ENCODE peak calls at places on chromosomes 6 and 20, in six cellular contexts. Y is brain microvascular endothelial cell; G is left ventricle myocardium inferior; I is OCI-LY7; E is CD8-positive, alpha-beta T cell; S is transverse colon. T is an unnamed sample.

GRCh38 chr6:38603966-38604365 is 35.8 kb downstream of the BTBD9 start:
- DNase-seq in E (no peak), S (no peak), I (no peak), Y (peak), G (no peak), T (no peak)

GRCh38 chr20:61445138-61445537 is 193.1 kb downstream of the CDH4 start:
- DNase-seq in S (no peak), G (no peak), E (no peak), Y (no peak), I (no peak), T (no peak)

GRCh38 chr20:61799394-61799923 is 266.2 kb downstream of the TAF4 start:
- DNase-seq in I (no peak), G (no peak), Y (no peak), S (no peak), E (no peak), T (no peak)

GRCh38 chr6:31776961-31777666 is at the start of gene VWA7:
- DNase-seq in G (peak), E (peak), Y (peak), S (peak), I (no peak), T (peak)

GRCh38 chr20:17796096-17796563 is 96.4 kb downstream of the BANF2 start:
- DNase-seq in S (no peak), G (peak), I (no peak), E (no peak), Y (no peak), T (no peak)

GRCh38 chr6:38567436-38567835 is 72.3 kb downstream of the BTBD9 start:
- DNase-seq in E (no peak), G (peak), I (no peak), S (peak), Y (peak), T (peak)

GRCh38 chr20:54272901-54273488 is 65.1 kb downstream of the PFDN4 start:
- DNase-seq in G (no peak), Y (no peak), I (no peak), E (no peak), S (no peak), T (no peak)

GRCh38 chr6:114260810-114261209 is 82.0 kb downstream of the HS3ST5 start:
- DNase-seq in Y (no peak), E (no peak), G (no peak), S (no peak), I (no peak), T (no peak)

GRCh38 chr6:168182908-168183612 is 104.0 kb upstream of the FRMD1 start:
- DNase-seq in Y (no peak), S (no peak), I (no peak), E (no peak), G (no peak), T (no peak)

GRCh38 chr6:44342052-44342451 is 398 bp upstream of the SPATS1 start:
- DNase-seq in S (no peak), E (no peak), G (no peak), Y (no peak), I (no peak), T (peak)

GRCh38 chr6:130381459-130382380 is 15.9 kb downstream of the TMEM200A start:
- DNase-seq in Y (no peak), E (no peak), G (no peak), I (peak), S (no peak), T (no peak)
- H3K27ac ChIP-seq in Y (no peak), E (no peak), G (no peak), I (no peak), S (no peak), T (no peak)

GRCh38 chr20:25057234-25058050 is 497 bp downstream of the ACSS1 start:
- DNase-seq in Y (no peak), E (peak), S (peak), G (peak), I (no peak), T (peak)

GRCh38 chr20:25058051-25058796 is at the start of gene ACSS1:
- DNase-seq in I (peak), E (peak), G (peak), S (peak), Y (no peak), T (peak)

GRCh38 chr20:25059487-25059820 is 1.5 kb upstream of the ACSS1 start:
- DNase-seq in I (no peak), G (no peak), S (no peak), E (no peak), Y (no peak), T (no peak)

GRCh38 chr20:25059866-25060465 is 2.0 kb upstream of the ACSS1 start:
- DNase-seq in G (no peak), E (no peak), S (peak), I (no peak), Y (no peak), T (no peak)

DNA sequence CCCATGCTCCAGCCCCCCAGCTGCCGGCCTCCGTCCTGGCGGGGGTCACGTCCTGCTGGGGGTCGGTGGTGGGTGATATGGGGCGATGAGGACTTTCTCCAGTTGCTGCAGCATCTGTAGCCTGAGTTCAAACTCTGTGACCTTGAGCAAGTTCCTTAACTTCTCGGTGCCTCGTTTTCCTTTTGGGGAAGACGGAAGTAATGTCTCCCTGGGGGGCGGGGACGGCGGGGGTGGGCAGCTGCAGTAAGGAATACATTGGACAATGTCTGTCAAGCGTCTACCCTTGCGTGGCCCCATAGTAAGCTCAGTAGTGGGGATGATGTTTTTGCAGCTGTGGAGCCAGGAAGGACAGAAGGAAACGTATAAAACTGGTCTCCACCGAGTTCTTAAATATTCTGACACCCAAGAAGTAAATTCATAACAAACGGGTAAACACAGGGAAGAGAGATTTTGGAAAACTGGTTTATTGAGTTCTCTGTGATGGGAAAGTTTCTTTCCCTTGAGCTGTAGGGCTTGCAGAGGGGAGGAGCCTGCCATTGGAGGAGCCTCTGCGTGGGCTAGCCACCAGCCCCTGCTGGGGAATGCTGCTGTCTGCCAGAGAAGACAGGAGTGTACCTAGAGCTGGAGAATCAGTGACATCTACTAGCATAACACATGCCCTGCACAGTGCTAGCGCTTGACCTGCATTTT is 1.0 kb upstream of the ACSS1 start:
- DNase-seq in E (no peak), S (peak), Y (no peak), I (no peak), G (peak), T (peak)
- H3K4me3 ChIP-seq in E (peak), S (peak), Y (peak), I (peak), G (peak), T (peak)

GRCh38 chr20:44041001-44041400 is 126.3 kb downstream of the TOX2 start:
- DNase-seq in I (no peak), Y (no peak), E (no peak), S (no peak), G (no peak), T (no peak)
- TF ChIP-seq CTCF in I (no peak), Y (no peak), E (no peak), S (no peak), G (no peak), T (no peak)

DNA sequence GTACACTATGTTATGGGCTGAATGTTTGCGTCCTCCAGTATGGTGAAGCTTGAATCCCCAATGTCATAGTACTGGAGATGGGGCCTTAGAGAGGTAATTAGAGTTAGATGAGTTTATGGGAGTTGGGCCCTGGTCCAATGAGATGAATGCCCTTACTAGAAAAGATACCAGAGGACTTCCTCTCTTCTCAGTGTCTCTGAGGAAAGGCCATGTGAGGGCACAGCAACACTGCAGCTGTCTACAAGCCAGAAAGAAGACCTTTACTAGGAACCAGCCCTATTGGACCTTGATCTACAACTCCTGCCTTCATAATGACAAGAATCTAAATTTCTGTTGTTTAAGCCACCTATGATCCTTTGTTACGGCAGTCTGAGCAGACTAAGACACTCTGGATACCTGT is 31.4 kb upstream of the AKAP7 start:
- DNase-seq in Y (no peak), E (no peak), S (no peak), G (no peak), I (no peak), T (no peak)
- H3K27ac ChIP-seq in Y (peak), E (no peak), S (no peak), G (no peak), I (no peak), T (no peak)

GRCh38 chr6:41201784-41202181 is 834 bp upstream of the TREML2 start:
- DNase-seq in Y (no peak), S (no peak), E (no peak), G (no peak), I (peak), T (no peak)

GRCh38 chr6:41200901-41201783 is at the start of gene TREML2:
- DNase-seq in E (no peak), S (peak), Y (no peak), G (no peak), I (peak), T (no peak)

GRCh38 chr6:41199427-41200246 is 1.3 kb downstream of the TREML2 start:
- DNase-seq in G (no peak), S (no peak), I (peak), Y (no peak), E (no peak), T (no peak)

GRCh38 chr6:41197234-41197633 is 3.7 kb downstream of the TREML2 start:
- DNase-seq in Y (no peak), S (no peak), E (no peak), G (no peak), I (no peak), T (no peak)

DNA sequence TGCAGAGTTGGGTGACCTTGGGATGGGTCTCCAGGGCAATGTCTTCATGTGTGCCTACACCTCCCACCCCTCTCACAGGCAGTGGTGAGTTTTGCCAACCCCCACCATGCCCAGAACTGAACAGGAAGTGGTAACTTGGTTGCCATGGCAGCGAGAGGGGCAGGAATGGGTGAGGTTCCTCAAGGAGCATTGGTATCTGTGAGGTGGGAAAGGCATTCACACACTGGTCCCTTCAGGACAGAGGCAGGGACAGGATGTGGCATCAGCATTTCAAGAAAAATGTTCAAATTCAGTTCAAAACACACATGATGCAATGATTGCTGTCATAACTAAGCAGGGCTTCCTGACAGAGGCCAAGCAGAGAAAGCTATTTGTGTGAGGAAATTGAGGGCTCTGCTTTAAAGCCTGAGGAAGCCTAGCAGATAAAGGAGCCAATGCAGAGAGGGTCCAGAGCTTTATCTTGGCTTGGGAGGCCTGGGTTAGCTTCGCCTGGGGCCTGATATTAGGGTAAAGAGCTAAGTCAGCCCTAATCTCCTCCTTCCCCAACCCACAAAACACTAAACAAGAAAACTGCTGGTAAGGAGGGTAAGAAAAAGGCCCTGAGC is 551 bp downstream of the TREML2 start:
- DNase-seq in Y (no peak), E (peak), G (no peak), I (peak), S (peak), T (peak)
- H3K4me3 ChIP-seq in Y (no peak), E (peak), G (no peak), I (peak), S (no peak), T (no peak)

DNA sequence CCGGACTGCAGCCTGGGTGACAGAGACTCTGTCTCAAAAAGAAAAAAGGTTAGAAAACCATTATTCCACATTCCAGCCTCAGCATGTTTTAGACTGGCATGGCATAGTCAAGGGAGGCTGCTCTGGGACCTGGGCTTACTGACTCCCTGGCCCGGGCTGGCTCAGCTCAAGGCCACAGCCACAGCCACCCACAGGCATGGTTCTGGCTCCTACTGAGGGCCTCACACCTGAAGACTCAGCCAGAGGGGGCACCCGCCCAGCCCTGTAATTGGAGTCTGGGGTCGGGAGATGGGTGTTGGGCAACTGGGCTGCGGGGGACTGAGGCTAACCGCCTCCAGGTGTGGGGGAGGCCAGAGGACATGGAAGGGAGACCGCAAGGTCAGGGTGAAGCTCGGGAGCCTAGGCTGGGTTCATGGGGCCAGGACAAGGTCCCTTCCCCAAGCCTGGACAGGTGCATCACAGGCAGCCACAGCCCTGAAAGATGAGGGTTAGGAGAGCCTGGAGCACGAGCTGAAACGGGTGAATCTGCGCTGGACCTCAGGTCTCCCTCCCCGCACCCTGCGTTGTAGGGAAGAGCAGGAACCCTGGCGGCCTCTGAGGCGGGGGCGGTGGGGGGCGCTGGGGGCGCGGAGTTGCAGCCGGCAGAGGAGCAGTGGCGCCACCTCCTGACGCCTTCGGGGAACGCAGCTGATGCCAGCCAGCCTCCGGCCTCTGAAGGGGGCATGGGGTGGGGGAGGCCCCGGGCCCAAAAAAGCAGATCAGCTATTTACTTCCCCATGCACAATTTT is 67.7 kb upstream of the SRSF6 start:
- DNase-seq in E (no peak), S (no peak), Y (no peak), I (no peak), G (no peak), T (peak)
- TF ChIP-seq CTCF in E (no peak), S (no peak), Y (no peak), I (peak), G (peak), T (peak)

T was measured in testis.